ENCODE peak calls at places on chromosomes 3 and 15, in six cellular contexts. M, L, C, V, R and P are unnamed samples.

GRCh38 chr15:25728816-25729215 is 134.3 kb downstream of the ATP10A start:
- DNase-seq in C (no peak), M (no peak), R (no peak), V (no peak), L (no peak), P (no peak)

GRCh38 chr15:60006808-60007346 is 2.8 kb downstream of the FOXB1 start:
- DNase-seq in C (no peak), M (no peak), V (no peak), R (no peak), L (no peak), P (no peak)

GRCh38 chr15:101368086-101368780 is 73.2 kb upstream of the SNRPA1 start:
- DNase-seq in C (no peak), R (no peak), M (no peak), L (no peak), V (no peak), P (no peak)

GRCh38 chr15:85616549-85616948 is 178.2 kb downstream of the KLHL25 start:
- DNase-seq in R (no peak), V (no peak), L (no peak), M (no peak), C (no peak), P (no peak)

GRCh38 chr3:47475029-47475569 is 642 bp downstream of the SCAP start:
- DNase-seq in V (peak; percentile 31), M (peak; percentile 25), C (peak; percentile 22), L (peak; percentile 33), R (no peak), P (peak; percentile 49)

GRCh38 chr3:59774613-59775012 is 724.8 kb upstream of the CFAP20DC start:
- DNase-seq in C (no peak), R (peak; percentile 57), V (no peak), L (peak; percentile 87), M (no peak), P (peak; percentile 48)

GRCh38 chr15:52171807-52172206 is 19.4 kb downstream of the GNB5 start:
- DNase-seq in C (no peak), L (no peak), R (no peak), M (no peak), V (no peak), P (no peak)

GRCh38 chr3:123198352-123198751 is 3.4 kb upstream of the SEC22A start:
- DNase-seq in R (no peak), M (no peak), L (no peak), V (no peak), C (no peak), P (no peak)

GRCh38 chr15:69666441-69666882 is 213.8 kb downstream of the RPLP1 start:
- DNase-seq in L (peak; percentile 10), C (no peak), V (no peak), M (no peak), R (no peak), P (no peak)

GRCh38 chr3:37183375-37183831 is 9.0 kb upstream of the LRRFIP2 start:
- DNase-seq in C (no peak), R (peak; percentile 80), M (no peak), V (no peak), L (peak; percentile 94), P (peak; percentile 95)

GRCh38 chr3:13885704-13886010 is 5.8 kb upstream of the WNT7A start:
- DNase-seq in C (no peak), R (no peak), M (no peak), L (no peak), V (no peak), P (no peak)
- TF ChIP-seq CTCF in C (no peak), R (no peak), M (no peak), L (no peak), V (no peak), P (no peak)

GRCh38 chr15:65197337-65197645 is 12.1 kb upstream of the CLPX start:
- DNase-seq in R (no peak), V (no peak), L (no peak), M (no peak), C (no peak), P (no peak)

GRCh38 chr15:65196637-65197336 is 11.6 kb upstream of the CLPX start:
- DNase-seq in M (no peak), V (no peak), R (no peak), C (no peak), L (no peak), P (no peak)

GRCh38 chr15:65195542-65196026 is 10.4 kb upstream of the CLPX start:
- DNase-seq in L (no peak), V (no peak), C (no peak), M (no peak), R (no peak), P (no peak)

GRCh38 chr15:65192016-65192415 is 6.9 kb upstream of the CLPX start:
- DNase-seq in V (no peak), L (no peak), M (peak; percentile 55), C (no peak), R (no peak), P (no peak)

DNA sequence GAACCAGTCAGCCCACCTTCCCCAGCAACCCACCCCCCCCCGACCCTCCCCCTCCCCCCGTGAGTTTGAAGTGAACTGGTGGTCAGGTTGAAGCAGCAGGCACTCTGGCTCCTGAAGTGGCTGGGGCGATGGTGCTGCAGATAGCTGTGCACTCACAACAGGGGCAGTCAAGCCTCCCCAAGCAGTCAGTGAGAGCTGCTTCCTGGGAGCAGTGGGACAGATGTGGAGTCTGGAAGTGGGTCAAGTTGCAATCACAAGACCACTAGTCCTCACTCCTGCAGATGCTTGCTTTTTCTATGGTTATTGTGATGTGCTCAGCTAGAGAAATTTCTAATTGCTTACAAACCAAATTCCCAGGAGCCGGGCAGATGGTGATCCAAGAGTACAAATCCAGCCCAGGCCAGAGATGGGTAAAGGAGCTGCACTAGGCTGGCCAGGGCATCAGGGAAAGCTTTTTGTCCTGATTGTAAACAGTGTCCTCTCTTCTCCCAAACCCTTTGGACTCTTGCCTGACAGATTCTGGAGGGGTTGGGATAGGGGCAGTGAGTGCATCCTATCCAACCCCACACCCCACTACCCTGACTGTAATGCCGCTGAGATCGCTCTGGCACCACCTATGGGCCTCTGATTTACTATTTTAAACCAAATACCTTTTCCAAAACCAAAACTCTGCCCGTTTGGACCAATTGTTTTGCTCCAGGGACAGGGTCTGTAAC is 9.8 kb upstream of the CLPX start:
- DNase-seq in V (no peak), M (no peak), L (no peak), R (no peak), C (no peak), P (peak; percentile 26)
- TF ChIP-seq CTCF in V (no peak), M (no peak), L (no peak), R (peak; percentile 9), C (no peak), P (no peak)

GRCh38 chr15:31573759-31574158 is 247.1 kb downstream of the KLF13 start:
- DNase-seq in C (no peak), V (no peak), M (no peak), R (no peak), L (no peak), P (no peak)

GRCh38 chr15:31574761-31575160 is 248.1 kb downstream of the KLF13 start:
- DNase-seq in C (no peak), R (no peak), V (no peak), M (no peak), L (no peak), P (no peak)

GRCh38 chr15:31570591-31570990 is 244.0 kb downstream of the KLF13 start:
- DNase-seq in L (no peak), R (no peak), C (no peak), M (no peak), V (no peak), P (no peak)

GRCh38 chr15:31569836-31570235 is 243.2 kb downstream of the KLF13 start:
- DNase-seq in V (no peak), M (no peak), R (no peak), L (no peak), C (no peak), P (no peak)

GRCh38 chr15:31571676-31572075 is 245.0 kb downstream of the KLF13 start:
- DNase-seq in M (no peak), C (no peak), V (no peak), R (no peak), L (no peak), P (no peak)
- TF ChIP-seq CTCF in M (no peak), C (no peak), V (no peak), R (peak; percentile 63), L (no peak), P (no peak)

DNA sequence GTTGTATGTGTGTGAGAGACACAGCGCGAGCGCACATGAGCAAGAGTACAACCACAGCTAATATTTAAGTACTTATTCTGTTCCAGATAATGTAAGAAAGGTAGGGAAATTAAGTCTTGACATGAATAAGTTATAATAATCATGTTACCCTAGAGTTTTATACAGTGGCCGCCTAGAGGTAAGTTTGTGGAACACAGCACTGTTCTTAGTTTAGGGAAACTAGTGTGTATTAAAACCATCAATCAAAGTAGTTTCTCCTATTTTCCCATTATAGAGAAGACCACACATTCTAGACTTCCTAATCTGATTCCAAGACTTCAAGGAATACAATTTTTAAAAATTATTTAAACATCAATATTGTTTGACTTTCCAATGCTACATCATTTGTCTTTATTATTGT is 9.5 kb downstream of the ALDH1A2 start:
- DNase-seq in C (no peak), L (no peak), M (no peak), R (no peak), V (no peak), P (no peak)
- TF ChIP-seq CTCF in C (no peak), L (peak; percentile 28), M (no peak), R (peak; percentile 20), V (no peak), P (peak; percentile 11)

DNA sequence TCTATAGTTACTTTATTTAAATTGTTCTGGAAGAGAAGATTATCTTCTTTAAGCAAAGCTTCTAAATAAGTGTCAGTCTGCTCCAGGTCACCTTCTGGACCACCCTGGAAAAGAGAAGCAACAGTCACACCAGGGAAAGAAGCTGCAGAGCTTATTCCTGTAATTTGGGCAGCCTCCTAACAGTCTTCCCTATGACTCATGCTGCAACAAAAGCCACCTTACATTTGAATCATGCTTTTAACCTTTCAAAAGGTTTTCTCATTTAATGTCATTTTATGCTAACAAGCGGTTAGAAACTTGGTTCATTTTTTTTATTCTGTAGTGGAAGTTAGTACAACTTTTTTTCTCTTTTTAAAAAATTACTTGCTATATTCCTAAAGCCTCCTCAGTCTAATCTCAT is 5.3 kb upstream of the GUCA1C start:
- DNase-seq in R (no peak), L (peak; percentile 29), C (no peak), V (no peak), M (no peak), P (no peak)
- TF ChIP-seq CTCF in R (no peak), L (no peak), C (no peak), V (no peak), M (no peak), P (no peak)

DNA sequence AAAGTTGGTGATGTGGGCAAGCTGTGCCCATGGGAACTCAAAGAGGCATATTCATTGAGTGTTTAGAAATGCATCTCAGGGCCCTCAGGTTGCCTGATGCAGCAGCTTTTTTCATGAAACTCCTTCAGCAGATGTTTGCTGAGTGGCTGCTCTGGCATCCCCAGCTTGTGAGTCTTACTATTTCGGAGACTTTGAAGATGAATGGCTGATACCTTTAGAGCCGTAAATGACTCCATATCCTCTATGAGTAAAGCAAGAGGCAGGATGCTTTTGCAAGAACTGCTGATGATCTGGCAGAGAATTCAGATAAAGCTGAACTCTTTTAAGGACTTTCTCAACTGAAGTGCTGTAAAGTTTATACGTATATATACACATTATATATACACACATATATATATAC is 384.3 kb downstream of the CACNA2D3 start:
- DNase-seq in R (no peak), M (no peak), L (no peak), C (no peak), V (peak; percentile 14), P (no peak)
- TF ChIP-seq CTCF in R (no peak), M (no peak), L (no peak), C (no peak), V (no peak), P (no peak)